ENCODE peak calls at places on chromosomes 6 and 20, in four cellular contexts. K is H9, D is IMR-90, J is H1. A is an unnamed sample.

GRCh38 chr6:12009904-12010634 is 2.0 kb upstream of the HIVEP1 start:
- DNase-seq in K (no peak), D (peak; percentile 59), J (no peak), A (no peak)

GRCh38 chr20:17882834-17883591 is 85.6 kb downstream of the SNX5 start:
- DNase-seq in K (no peak), D (no peak), J (no peak), A (no peak)

GRCh38 chr6:127464881-127465459 is 5.8 kb upstream of the KIAA0408 start:
- DNase-seq in K (peak; percentile 77), D (peak; percentile 78), J (no peak), A (peak; percentile 78)

GRCh38 chr20:63192721-63193120 is 23.2 kb downstream of the YTHDF1 start:
- DNase-seq in K (no peak), D (no peak), J (no peak), A (no peak)

GRCh38 chr6:110033749-110034636 is 55.9 kb downstream of the GPR6 start:
- DNase-seq in K (no peak), D (no peak), J (no peak), A (no peak)

GRCh38 chr20:58944610-58945009 is 36.4 kb upstream of the NELFCD start:
- DNase-seq in K (no peak), D (no peak), J (no peak), A (peak; percentile 22)

GRCh38 chr6:5481024-5481423 is 219.7 kb downstream of the FARS2 start:
- DNase-seq in K (no peak), D (no peak), J (no peak), A (peak; percentile 20)

GRCh38 chr6:149363154-149363553 is 36.9 kb upstream of the SUMO4 start:
- DNase-seq in K (no peak), D (no peak), J (no peak), A (peak; percentile 49)

GRCh38 chr6:111417181-111417585 is 65.8 kb downstream of the REV3L start:
- DNase-seq in K (no peak), D (peak; percentile 17), J (no peak), A (no peak)

GRCh38 chr20:17863577-17864292 is 104.9 kb downstream of the SNX5 start:
- DNase-seq in K (no peak), D (peak; percentile 52), J (no peak), A (no peak)

GRCh38 chr20:12337601-12338000 is 419.9 kb downstream of the BTBD3 start:
- DNase-seq in K (no peak), D (no peak), J (no peak), A (no peak)

GRCh38 chr6:102126488-102126887 is 733.0 kb downstream of the GRIK2 start:
- DNase-seq in K (no peak), D (no peak), J (no peak), A (peak; percentile 58)

GRCh38 chr6:100261486-100261885 is 203.2 kb downstream of the SIM1 start:
- DNase-seq in K (no peak), D (no peak), J (no peak), A (no peak)

GRCh38 chr6:163965426-163966348 is 551.2 kb downstream of the QKI start:
- DNase-seq in K (no peak), D (no peak), J (no peak), A (peak; percentile 30)

GRCh38 chr20:58810116-58810878 is 40.4 kb downstream of the GNAS-AS1 start:
- DNase-seq in K (no peak), D (peak; percentile 4), J (no peak), A (no peak)

GRCh38 chr6:89035252-89036106 is 45.1 kb upstream of the PNRC1 start:
- DNase-seq in K (no peak), D (peak; percentile 95), J (no peak), A (no peak)

GRCh38 chr6:141531040-141531439 is 601.7 kb upstream of the GJE1 start:
- DNase-seq in K (no peak), D (no peak), J (no peak), A (no peak)

GRCh38 chr6:136582702-136583471 is 32.7 kb upstream of the MAP7 start:
- DNase-seq in K (no peak), D (peak; percentile 94), J (no peak), A (no peak)

GRCh38 chr20:24987244-24987643 is 5.3 kb downstream of the APMAP start:
- DNase-seq in K (peak; percentile 0), D (peak; percentile 32), J (no peak), A (no peak)

GRCh38 chr6:143614270-143614669 is 63.5 kb upstream of the PHACTR2 start:
- DNase-seq in K (no peak), D (no peak), J (no peak), A (no peak)

DNA sequence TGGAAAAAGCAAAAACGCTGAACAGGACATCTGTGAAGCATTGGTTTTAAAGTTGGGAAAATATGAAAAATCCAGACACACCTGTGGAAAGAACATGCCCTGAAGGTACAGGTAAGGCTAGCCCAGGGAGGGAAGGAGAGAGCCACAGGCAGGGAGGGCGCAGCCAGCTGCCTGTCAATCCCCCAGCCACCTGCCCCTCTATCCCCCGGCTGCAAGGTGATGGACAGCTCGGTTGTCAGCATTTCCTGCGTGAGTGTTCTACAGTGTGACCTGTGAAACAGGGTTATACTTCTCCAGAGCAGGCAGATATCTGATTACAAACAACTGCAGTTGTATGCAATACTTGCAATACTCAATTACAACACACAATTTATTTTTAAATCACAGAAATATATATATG is 358.1 kb downstream of the SMOC2 start:
- DNase-seq in K (no peak), D (no peak), J (no peak), A (no peak)
- H3K56ac ChIP-seq in K (no peak overlapping the region), D (no peak overlapping the region), J (no peak overlapping the region), A (no peak overlapping the region)

GRCh38 chr6:43953256-43953655 is 174.0 kb downstream of the MRPL14 start:
- DNase-seq in K (no peak), D (no peak), J (no peak), A (no peak)

GRCh38 chr6:43954311-43955131 is 172.7 kb downstream of the MRPL14 start:
- DNase-seq in K (peak; percentile 23), D (no peak), J (no peak), A (no peak)

GRCh38 chr6:43951756-43952675 is 175.2 kb downstream of the MRPL14 start:
- DNase-seq in K (peak; percentile 25), D (no peak), J (no peak), A (no peak)

GRCh38 chr6:43952746-43953145 is 174.5 kb downstream of the MRPL14 start:
- DNase-seq in K (peak; percentile 24), D (no peak), J (no peak), A (no peak)

GRCh38 chr6:43953794-43954310 is 173.4 kb downstream of the MRPL14 start:
- DNase-seq in K (peak; percentile 80), D (no peak), J (peak; percentile 31), A (peak; percentile 74)
- H3K56ac ChIP-seq in K (no peak overlapping the region), D (no peak overlapping the region), J (no peak overlapping the region), A (no peak overlapping the region)

DNA sequence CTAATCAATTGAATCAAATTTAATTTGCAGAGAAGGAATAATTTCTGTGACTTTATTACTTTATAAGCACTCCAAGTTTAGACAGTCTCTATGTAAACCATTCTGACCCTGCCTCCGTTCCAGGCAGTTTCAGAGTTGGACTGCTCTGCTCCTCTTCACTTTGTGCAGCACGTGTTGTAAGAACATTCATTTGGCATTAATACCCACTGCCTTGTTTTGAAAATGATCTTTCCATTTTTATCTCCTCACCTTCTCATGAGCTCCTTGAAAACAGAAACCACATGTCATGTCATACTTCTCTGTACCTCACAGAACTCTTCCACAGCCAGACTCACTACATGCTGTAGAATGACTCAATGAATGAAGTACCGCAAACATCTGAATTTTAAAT is 25.5 kb downstream of the SLC22A1 start:
- DNase-seq in K (no peak), D (no peak), J (no peak), A (no peak)
- H3K56ac ChIP-seq in K (no peak overlapping the region), D (no peak overlapping the region), J (no peak overlapping the region), A (no peak overlapping the region)

DNA sequence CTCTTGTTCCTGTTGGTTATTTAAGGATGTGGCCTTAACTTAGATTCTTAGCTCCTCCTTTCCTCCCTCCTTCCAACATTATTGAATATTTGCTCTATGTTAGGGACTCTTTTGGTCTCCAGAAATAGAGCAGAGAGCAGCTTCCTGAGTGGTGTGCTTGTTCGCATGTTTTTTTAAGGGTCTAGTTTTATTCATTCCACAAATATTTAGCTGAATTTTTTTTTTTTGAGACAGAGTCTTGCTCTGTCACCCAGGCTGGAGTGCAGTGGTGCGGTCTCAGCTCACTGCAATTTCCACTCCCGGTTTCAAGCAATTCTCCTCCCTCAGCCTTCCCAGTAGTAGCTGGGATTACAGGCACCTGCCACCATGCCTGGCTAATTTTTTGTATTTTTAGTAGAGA is 169.2 kb downstream of the ZFAND3 start:
- DNase-seq in K (no peak), D (no peak), J (no peak), A (no peak)
- H3K56ac ChIP-seq in K (no peak overlapping the region), D (no peak overlapping the region), J (no peak overlapping the region), A (no peak overlapping the region)

DNA sequence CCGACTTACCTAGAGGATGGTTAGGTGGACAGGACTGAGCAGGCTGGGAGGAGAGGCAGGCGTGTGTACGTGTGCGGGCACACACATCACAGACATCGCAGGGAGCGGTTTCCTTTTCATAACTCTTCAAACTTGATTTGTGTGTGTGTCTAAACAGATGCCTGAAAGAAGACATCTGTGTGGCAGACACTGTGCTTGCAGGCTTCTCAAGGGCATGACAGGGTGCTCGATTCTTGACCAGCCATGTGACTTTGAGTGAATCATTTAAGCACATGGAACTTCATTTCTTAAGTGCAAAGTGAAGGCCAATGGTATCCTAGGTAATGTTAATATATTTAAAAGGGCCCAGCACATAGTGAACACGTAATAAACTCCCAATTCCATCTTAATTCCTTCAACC is 186.5 kb downstream of the SCP2D1 start:
- DNase-seq in K (no peak), D (no peak), J (no peak), A (no peak)
- H3K56ac ChIP-seq in K (no peak overlapping the region), D (no peak overlapping the region), J (no peak overlapping the region), A (no peak overlapping the region)

GRCh38 chr6:32411943-32412342 is 5.0 kb upstream of the BTNL2 start:
- DNase-seq in K (no peak), D (no peak), J (no peak), A (no peak)

GRCh38 chr6:32416031-32416430 is 9.1 kb upstream of the BTNL2 start:
- DNase-seq in K (no peak), D (no peak), J (no peak), A (no peak)

GRCh38 chr6:32413427-32414047 is 6.6 kb upstream of the BTNL2 start:
- DNase-seq in K (peak; percentile 92), D (peak; percentile 69), J (peak; percentile 86), A (peak; percentile 81)

GRCh38 chr6:32410906-32411305 is 3.9 kb upstream of the BTNL2 start:
- DNase-seq in K (no peak), D (no peak), J (no peak), A (no peak)

GRCh38 chr6:32415521-32416019 is 8.6 kb upstream of the BTNL2 start:
- DNase-seq in K (peak; percentile 80), D (peak; percentile 58), J (peak; percentile 41), A (peak; percentile 85)
- H3K56ac ChIP-seq in K (no peak overlapping the region), D (no peak overlapping the region), J (no peak overlapping the region), A (peak overlapping the region; percentile 51)

DNA sequence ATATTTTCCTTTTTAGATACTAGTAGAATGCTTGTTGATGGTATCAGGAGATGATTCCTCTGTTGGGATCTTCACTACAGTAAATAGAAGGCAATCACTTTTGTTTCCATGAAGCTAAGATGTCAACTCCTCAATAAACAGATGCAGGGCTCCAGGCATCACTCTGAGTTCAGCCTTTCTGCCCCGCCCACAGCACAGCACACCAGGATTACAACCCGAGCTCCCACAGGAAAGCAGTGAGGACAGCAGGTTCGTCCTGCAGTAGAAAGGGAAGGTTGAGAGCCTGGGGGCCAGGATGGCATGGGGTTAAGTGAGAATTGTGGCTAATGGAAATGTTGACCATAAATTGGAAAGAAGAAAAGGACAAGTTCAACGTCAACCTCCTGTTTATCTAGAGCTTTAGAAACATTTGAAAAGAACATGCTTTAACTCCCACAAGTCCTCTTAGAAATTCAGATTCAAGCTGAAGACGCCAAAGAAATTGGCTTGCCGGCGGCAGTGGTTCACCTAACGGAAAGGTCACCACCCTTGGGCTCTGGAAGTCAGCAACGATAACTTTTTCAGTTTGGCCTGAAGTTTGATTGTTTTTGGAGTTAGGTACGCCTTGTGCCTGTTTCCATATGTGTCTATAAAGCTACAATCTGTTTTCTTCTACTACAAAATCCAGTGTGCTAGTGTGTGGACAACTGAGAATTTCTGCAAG is 144.4 kb upstream of the PDE10A start:
- DNase-seq in K (no peak), D (no peak), J (no peak), A (no peak)
- H3K56ac ChIP-seq in K (no peak overlapping the region), D (no peak overlapping the region), J (no peak overlapping the region), A (no peak overlapping the region)

A was measured in mesendoderm.